ENCODE peak calls at places on chromosomes 12 and 14, in four cellular contexts. A is OCI-LY7, R is HEK293T, Z is NCI-H345. J is an unnamed sample.

GRCh38 chr12:94027561-94027960 is 120.8 kb upstream of the PLXNC1 start:
- DNase-seq in R (no peak), A (no peak), Z (no peak), J (no peak)

GRCh38 chr12:62912644-62913043 is 22.3 kb downstream of the PPM1H start:
- DNase-seq in R (no peak), A (no peak), Z (no peak), J (peak; percentile 78)

GRCh38 chr14:75989134-75989533 is 3.6 kb downstream of the IFT43 start:
- DNase-seq in R (no peak), Z (no peak), A (no peak), J (no peak)

GRCh38 chr12:6444704-6445688 is at the start of gene CD27:
- DNase-seq in A (peak; percentile 78), R (no peak), Z (no peak), J (no peak)

GRCh38 chr12:121796855-121797751 is 3.6 kb upstream of the RHOF start:
- DNase-seq in A (no peak), Z (peak; percentile 78), R (peak; percentile 49), J (peak; percentile 83)

GRCh38 chr14:76280221-76280620 is 95.7 kb upstream of the ESRRB start:
- DNase-seq in Z (no peak), R (no peak), A (no peak), J (no peak)

GRCh38 chr14:55136868-55137785 is 8.1 kb downstream of the LGALS3 start:
- DNase-seq in A (no peak), Z (no peak), R (no peak), J (peak; percentile 22)

GRCh38 chr12:113299619-113300237 is 35.2 kb downstream of the SLC8B1 start:
- DNase-seq in R (no peak), A (no peak), Z (no peak), J (peak; percentile 50)

GRCh38 chr12:56593909-56594621 is 36.1 kb downstream of the BAZ2A start:
- DNase-seq in R (peak; percentile 77), A (peak; percentile 72), Z (peak; percentile 50), J (peak; percentile 67)

GRCh38 chr14:61531741-61532505 is 163.4 kb upstream of the HIF1A start:
- DNase-seq in R (no peak), A (no peak), Z (no peak), J (no peak)

GRCh38 chr14:96622926-96623325 is 120.7 kb downstream of the PAPOLA start:
- DNase-seq in R (no peak), Z (no peak), A (no peak), J (no peak)

GRCh38 chr12:51323966-51324895 is at the start of gene BIN2:
- DNase-seq in Z (no peak), A (peak; percentile 87), R (no peak), J (no peak)

GRCh38 chr14:51298895-51299294 is 58.8 kb downstream of the TMX1 start:
- DNase-seq in Z (no peak), R (no peak), A (no peak), J (no peak)

GRCh38 chr12:28497889-28498411 is 307.7 kb downstream of the CCDC91 start:
- DNase-seq in A (no peak), Z (no peak), R (no peak), J (no peak)

GRCh38 chr12:49807991-49808580 is 20.1 kb downstream of the NCKAP5L start:
- DNase-seq in R (no peak), Z (no peak), A (no peak), J (no peak)

GRCh38 chr14:31487891-31488290 is at the start of gene GPR33:
- DNase-seq in R (no peak), Z (no peak), A (no peak), J (no peak)

GRCh38 chr12:56836317-56836716 is 73.2 kb downstream of the HSD17B6 start:
- DNase-seq in Z (no peak), R (no peak), A (peak; percentile 4), J (no peak)

GRCh38 chr12:120649442-120650248 is 9.2 kb downstream of the CABP1 start:
- DNase-seq in R (no peak), Z (no peak), A (no peak), J (no peak)

GRCh38 chr12:46921754-46922113 is 95.9 kb upstream of the SLC38A4 start:
- DNase-seq in R (no peak), A (no peak), Z (no peak), J (no peak)

GRCh38 chr12:77995436-77996167 is 164.9 kb downstream of the NAV3 start:
- DNase-seq in Z (no peak), A (no peak), R (no peak), J (no peak)

GRCh38 chr12:54175130-54175963 is 13.4 kb downstream of the SMUG1 start:
- DNase-seq in Z (no peak), A (peak; percentile 20), R (no peak), J (no peak)

GRCh38 chr14:59632381-59632780 is 55.8 kb upstream of the CCDC175 start:
- DNase-seq in Z (peak; percentile 54), R (peak; percentile 63), A (peak; percentile 15), J (peak; percentile 50)

GRCh38 chr14:69543341-69544249 is 31.1 kb downstream of the CCDC177 start:
- DNase-seq in R (no peak), Z (no peak), A (peak; percentile 8), J (no peak)

GRCh38 chr12:3084742-3085141 is 7.6 kb downstream of the TSPAN9 start:
- DNase-seq in A (no peak), R (no peak), Z (no peak), J (no peak)

GRCh38 chr14:74670726-74671125 is 42.2 kb downstream of the AREL1 start:
- DNase-seq in A (no peak), R (no peak), Z (no peak), J (no peak)

GRCh38 chr14:20606190-20606901 is 15.2 kb upstream of the RNASE12 start:
- DNase-seq in A (no peak), Z (no peak), R (peak; percentile 55), J (peak; percentile 52)

GRCh38 chr14:99793213-99794155 is at the start of gene EML1:
- DNase-seq in Z (peak; percentile 85), A (peak; percentile 78), R (peak; percentile 96), J (peak; percentile 64)

GRCh38 chr14:59919582-59920377 is at the start of gene LRRC9:
- DNase-seq in A (peak; percentile 5), R (peak; percentile 80), Z (peak; percentile 92), J (peak; percentile 83)

GRCh38 chr12:123757555-123757954 is 4.5 kb upstream of the DNAH10 start:
- DNase-seq in A (no peak), Z (no peak), R (peak; percentile 28), J (no peak)

GRCh38 chr14:61925043-61925442 is 162.8 kb downstream of the SNAPC1 start:
- DNase-seq in A (peak; percentile 43), Z (peak; percentile 23), R (no peak), J (peak; percentile 40)